ENCODE peak calls at places on chromosome 5, in four cellular contexts. J, Q, W and S are unnamed samples.

GRCh38 chr5:157994906-157995519 is 136.1 kb upstream of the CLINT1 start:
- DNase-seq in J (peak; percentile 89), Q (no peak), W (peak; percentile 17), S (peak; percentile 35)

GRCh38 chr5:102749416-102750021 is 5.6 kb upstream of the PAM start:
- DNase-seq in J (no peak), Q (no peak), W (no peak), S (no peak)

GRCh38 chr5:181161534-181162175 is 14.3 kb downstream of the OR2V2 start:
- DNase-seq in J (no peak), Q (no peak), W (no peak), S (no peak)

GRCh38 chr5:159928122-159928960 is 12.1 kb downstream of the ADRA1B start:
- DNase-seq in J (no peak), Q (no peak), W (no peak), S (no peak)

GRCh38 chr5:139474815-139475791 is 4.3 kb downstream of the SMIM33 start:
- DNase-seq in J (no peak), Q (no peak), W (no peak), S (peak; percentile 52)

GRCh38 chr5:40381676-40382363 is 297.9 kb upstream of the PTGER4 start:
- DNase-seq in J (no peak), Q (no peak), W (no peak), S (no peak)

GRCh38 chr5:180136661-180137381 is 65.3 kb upstream of the RNF130 start:
- DNase-seq in J (no peak), Q (no peak), W (no peak), S (no peak)

GRCh38 chr5:163163858-163164257 is 273.5 kb upstream of the CCNG1 start:
- DNase-seq in J (no peak), Q (no peak), W (no peak), S (no peak)

GRCh38 chr5:158383485-158383884 is 524.5 kb upstream of the CLINT1 start:
- DNase-seq in J (no peak), Q (no peak), W (no peak), S (no peak)